ENCODE peak calls at places on chromosomes 13 and 19, in four cellular contexts. A, I, S and V are unnamed samples.

GRCh38 chr13:63625869-63626268 is 2210.2 kb upstream of the PCDH20 start:
- DNase-seq in A (no peak), I (no peak), S (no peak), V (no peak)

GRCh38 chr19:5907216-5907615 is 2.5 kb downstream of the VMAC start:
- DNase-seq in A (no peak), I (no peak), S (no peak), V (no peak)

GRCh38 chr13:98445340-98446233 is 131.3 kb downstream of the STK24 start:
- DNase-seq in A (peak), I (peak), S (peak), V (peak)

GRCh38 chr19:6056282-6056741 is 54.0 kb downstream of the RFX2 start:
- DNase-seq in A (peak), I (no peak), S (no peak), V (no peak)

GRCh38 chr13:113489549-113490495 is 689 bp downstream of the DCUN1D2 start:
- DNase-seq in A (no peak), I (peak), S (no peak), V (peak)

GRCh38 chr13:98706446-98707110 is 45.9 kb downstream of the SLC15A1 start:
- DNase-seq in A (peak), I (no peak), S (peak), V (no peak)

GRCh38 chr13:103883698-103884097 is 817.5 kb upstream of the SLC10A2 start:
- DNase-seq in A (no peak), I (no peak), S (no peak), V (no peak)

GRCh38 chr13:41122838-41123237 is 9.8 kb downstream of the KBTBD6 start:
- DNase-seq in A (no peak), I (no peak), S (no peak), V (no peak)

GRCh38 chr13:48831248-48831647 is 144.5 kb upstream of the FNDC3A start:
- DNase-seq in A (no peak), I (no peak), S (peak), V (no peak)

GRCh38 chr19:31110331-31110730 is 238.9 kb downstream of the TSHZ3 start:
- DNase-seq in A (no peak), I (no peak), S (no peak), V (peak)

GRCh38 chr19:35159606-35160005 is 5.1 kb downstream of the FXYD5 start:
- DNase-seq in A (no peak), I (no peak), S (no peak), V (no peak)

GRCh38 chr13:79534596-79534995 is 53.6 kb downstream of the NDFIP2 start:
- DNase-seq in A (no peak), I (no peak), S (no peak), V (no peak)

GRCh38 chr13:32117696-32118095 is 86.1 kb downstream of the FRY start:
- DNase-seq in A (no peak), I (no peak), S (no peak), V (no peak)

GRCh38 chr13:94656766-94657165 is 55.1 kb downstream of the GPR180 start:
- DNase-seq in A (no peak), I (no peak), S (peak), V (no peak)

GRCh38 chr19:5799247-5800241 is 5.3 kb upstream of the NRTN start:
- DNase-seq in A (no peak), I (peak), S (no peak), V (no peak)

GRCh38 chr13:38690231-38690630 is 3.4 kb downstream of the FREM2 start:
- DNase-seq in A (no peak), I (no peak), S (no peak), V (no peak)

GRCh38 chr13:87128006-87128405 is 543.2 kb upstream of the SLITRK5 start:
- DNase-seq in A (no peak), I (no peak), S (no peak), V (peak)

DNA sequence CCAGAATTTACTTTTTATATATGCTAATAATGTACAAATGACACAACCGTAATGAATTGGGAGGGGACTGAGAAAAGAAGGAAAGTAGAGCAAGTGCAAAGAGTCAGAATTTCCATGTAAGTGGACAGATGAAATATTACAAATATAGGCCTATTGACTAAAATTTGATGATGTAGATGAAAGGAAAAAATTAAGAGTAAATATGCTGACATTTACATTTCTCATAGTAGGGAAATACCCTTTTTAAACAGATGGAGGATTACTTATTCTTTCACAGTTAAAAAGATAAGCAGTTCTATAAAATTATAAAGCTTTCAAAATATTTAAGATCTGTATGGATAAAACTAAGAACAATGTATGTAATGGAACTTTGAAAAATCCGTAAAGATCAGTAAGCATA is 185.4 kb downstream of the NBEA start:
- DNase-seq in A (no peak), I (no peak), S (no peak), V (no peak)
- TF ChIP-seq ETV6 in A (no peak), I (no peak), S (no peak), V (no peak)

GRCh38 chr19:3479177-3479818 is 1.0 kb downstream of the SMIM24 start:
- DNase-seq in A (no peak), I (peak), S (no peak), V (peak)
- TF ChIP-seq ETV6 in A (no peak), I (no peak), S (no peak), V (no peak)

GRCh38 chr19:14440049-14440448 is 6.9 kb downstream of the PKN1 start:
- DNase-seq in A (no peak), I (peak), S (peak), V (no peak)
- TF ChIP-seq ETV6 in A (no peak), I (no peak), S (no peak), V (no peak)

DNA sequence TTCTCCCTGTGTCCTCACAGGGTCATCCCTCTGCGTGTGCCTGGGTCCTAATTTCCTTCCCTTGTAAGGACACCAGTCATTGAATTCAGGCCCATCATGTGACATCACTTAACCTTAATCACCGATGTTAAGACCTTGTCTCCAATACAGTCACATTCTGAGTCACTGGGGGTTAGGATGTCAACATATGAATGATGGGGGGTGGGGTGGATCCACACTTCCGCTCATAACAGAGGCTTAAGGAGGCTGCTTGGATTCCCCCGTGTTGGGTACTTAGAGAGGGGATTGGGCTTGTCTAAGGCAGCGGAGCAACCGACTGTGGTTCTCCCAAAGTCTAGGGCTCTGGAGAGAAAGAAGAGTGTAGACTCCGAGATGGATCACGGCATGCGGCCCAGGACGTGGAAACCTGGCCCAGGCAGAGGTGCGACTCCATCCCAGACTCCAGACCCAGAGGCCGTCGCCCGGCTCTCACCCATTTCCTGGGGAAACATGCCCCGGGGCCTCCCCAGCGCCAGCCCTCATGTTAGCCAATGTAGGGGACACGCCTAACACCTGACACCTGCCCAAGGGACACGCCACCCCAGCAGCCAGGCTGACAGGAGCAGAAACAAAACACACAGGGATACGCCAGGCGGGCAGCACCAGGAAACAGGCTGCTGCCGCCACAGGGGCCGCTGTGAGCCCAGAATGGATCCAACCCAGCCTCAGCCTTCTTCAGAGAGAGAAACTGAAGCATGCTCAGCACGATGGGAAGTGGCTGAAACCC is 17.1 kb upstream of the IGLON5 start:
- DNase-seq in A (no peak), I (no peak), S (no peak), V (no peak)
- TF ChIP-seq ETV6 in A (no peak), I (no peak), S (no peak), V (no peak)